ENCODE peak calls at places on chromosomes 2 and 18, in four cellular contexts. N, D, U and J are unnamed samples.

GRCh38 chr18:59011786-59012185 is 127.9 kb upstream of the SEC11C start:
- DNase-seq in D (no peak), N (no peak), U (no peak), J (no peak)

GRCh38 chr2:16033032-16033293 is 92.6 kb downstream of the MYCN start:
- DNase-seq in D (no peak), N (no peak), U (no peak), J (no peak)

GRCh38 chr2:102005989-102006885 is 14.5 kb downstream of the IL1R2 start:
- DNase-seq in N (peak; percentile 55), U (no peak), D (peak; percentile 63), J (peak; percentile 94)

GRCh38 chr2:17388790-17389189 is 129.4 kb downstream of the RAD51AP2 start:
- DNase-seq in U (no peak), N (no peak), D (no peak), J (no peak)

GRCh38 chr2:109612991-109613921 is 510 bp downstream of the SEPTIN10 start:
- DNase-seq in D (peak; percentile 51), N (no peak), U (no peak), J (peak; percentile 66)

GRCh38 chr2:168649105-168649504 is 153.3 kb upstream of the NOSTRIN start:
- DNase-seq in N (no peak), D (no peak), U (no peak), J (no peak)

GRCh38 chr2:112204411-112204810 is 50.4 kb downstream of the ZC3H8 start:
- DNase-seq in N (no peak), D (no peak), U (no peak), J (no peak)

GRCh38 chr18:63422862-63423304 is 607 bp upstream of the VPS4B start:
- DNase-seq in U (no peak), N (no peak), D (no peak), J (no peak)

GRCh38 chr2:178280261-178280852 is 86.0 kb downstream of the OSBPL6 start:
- DNase-seq in D (peak; percentile 80), N (peak; percentile 43), U (peak; percentile 19), J (peak; percentile 63)

GRCh38 chr2:30267161-30267568 is 35.8 kb downstream of the LBH start:
- DNase-seq in U (no peak), D (no peak), N (no peak), J (no peak)

GRCh38 chr2:203671876-203672275 is 34.6 kb upstream of the CD28 start:
- DNase-seq in U (no peak), D (no peak), N (no peak), J (no peak)

GRCh38 chr2:68749345-68749744 is 14.7 kb downstream of the ARHGAP25 start:
- DNase-seq in U (no peak), D (no peak), N (no peak), J (no peak)